ENCODE peak calls at places on chromosomes 3 and 15, in ten cellular contexts. X is fibroblast of mammary gland; Y is MCF 10A; I is foreskin keratinocyte; V is CD8-positive, alpha-beta T cell; O is Calu3; E is uterus; S is astrocyte of the spinal cord; T is GM13977; L is stomach. U is an unnamed sample.

GRCh38 chr3:38634133-38634532 is 15.4 kb downstream of the SCN5A start:
- DNase-seq in X (peak; percentile 42), Y (no peak), I (no peak), V (no peak), O (peak; percentile 26), E (no peak), S (peak; percentile 40), T (no peak), L (no peak), U (no peak)

GRCh38 chr3:185537369-185537970 is 14.9 kb downstream of the LIPH start:
- DNase-seq in X (peak; percentile 89), Y (peak; percentile 96), I (peak; percentile 98), V (no peak), O (peak; percentile 92), E (no peak), S (peak; percentile 90), T (peak; percentile 84), L (peak; percentile 69), U (peak; percentile 97)

GRCh38 chr15:96171842-96172241 is 158.7 kb upstream of the NR2F2 start:
- DNase-seq in X (no peak), Y (no peak), I (no peak), V (no peak), O (peak; percentile 55), E (no peak), S (peak; percentile 27), T (no peak), L (no peak), U (no peak)

GRCh38 chr15:61216519-61216918 is 12.6 kb downstream of the RORA start:
- DNase-seq in X (no peak), Y (peak; percentile 15), I (no peak), V (no peak), O (no peak), E (no peak), S (no peak), T (no peak), L (no peak), U (no peak)

GRCh38 chr15:34993877-34994276 is 5.8 kb upstream of the ZNF770 start:
- DNase-seq in X (no peak), Y (no peak), I (no peak), V (no peak), O (no peak), E (no peak), S (no peak), T (peak; percentile 82), L (no peak), U (peak; percentile 95)

GRCh38 chr3:45066109-45066801 is 40.2 kb downstream of the CLEC3B start:
- DNase-seq in X (no peak), Y (no peak), I (no peak), V (no peak), O (no peak), E (no peak), S (no peak), T (no peak), L (no peak), U (no peak)

GRCh38 chr3:26104856-26105255 is 315.0 kb downstream of the OXSM start:
- DNase-seq in X (no peak), Y (no peak), I (no peak), V (no peak), O (no peak), E (no peak), S (no peak), T (no peak), L (no peak), U (no peak)

GRCh38 chr15:71683401-71684274 is 126.7 kb upstream of the NR2E3 start:
- DNase-seq in X (no peak), Y (no peak), I (no peak), V (no peak), O (no peak), E (no peak), S (no peak), T (no peak), L (no peak), U (no peak)

GRCh38 chr3:82587174-82587573 is 825.7 kb upstream of the GBE1 start:
- DNase-seq in X (no peak), Y (no peak), I (no peak), V (no peak), O (no peak), E (no peak), S (no peak), T (no peak), L (no peak), U (no peak)

GRCh38 chr3:64400706-64401105 is 175.4 kb upstream of the PRICKLE2 start:
- DNase-seq in X (no peak), Y (no peak), I (no peak), V (no peak), O (no peak), E (no peak), S (no peak), T (no peak), L (no peak), U (no peak)

GRCh38 chr3:187274315-187274976 is 17.1 kb downstream of the MASP1 start:
- DNase-seq in X (no peak), Y (no peak), I (no peak), V (no peak), O (no peak), E (no peak), S (no peak), T (no peak), L (no peak), U (no peak)

GRCh38 chr15:90097475-90097874 is 4.8 kb downstream of the IDH2 start:
- DNase-seq in X (no peak), Y (no peak), I (no peak), V (peak; percentile 54), O (no peak), E (no peak), S (no peak), T (peak; percentile 61), L (no peak), U (peak; percentile 85)

GRCh38 chr3:62502315-62503300 is 129.3 kb upstream of the FEZF2 start:
- DNase-seq in X (no peak), Y (no peak), I (no peak), V (no peak), O (no peak), E (no peak), S (no peak), T (no peak), L (no peak), U (no peak)

DNA sequence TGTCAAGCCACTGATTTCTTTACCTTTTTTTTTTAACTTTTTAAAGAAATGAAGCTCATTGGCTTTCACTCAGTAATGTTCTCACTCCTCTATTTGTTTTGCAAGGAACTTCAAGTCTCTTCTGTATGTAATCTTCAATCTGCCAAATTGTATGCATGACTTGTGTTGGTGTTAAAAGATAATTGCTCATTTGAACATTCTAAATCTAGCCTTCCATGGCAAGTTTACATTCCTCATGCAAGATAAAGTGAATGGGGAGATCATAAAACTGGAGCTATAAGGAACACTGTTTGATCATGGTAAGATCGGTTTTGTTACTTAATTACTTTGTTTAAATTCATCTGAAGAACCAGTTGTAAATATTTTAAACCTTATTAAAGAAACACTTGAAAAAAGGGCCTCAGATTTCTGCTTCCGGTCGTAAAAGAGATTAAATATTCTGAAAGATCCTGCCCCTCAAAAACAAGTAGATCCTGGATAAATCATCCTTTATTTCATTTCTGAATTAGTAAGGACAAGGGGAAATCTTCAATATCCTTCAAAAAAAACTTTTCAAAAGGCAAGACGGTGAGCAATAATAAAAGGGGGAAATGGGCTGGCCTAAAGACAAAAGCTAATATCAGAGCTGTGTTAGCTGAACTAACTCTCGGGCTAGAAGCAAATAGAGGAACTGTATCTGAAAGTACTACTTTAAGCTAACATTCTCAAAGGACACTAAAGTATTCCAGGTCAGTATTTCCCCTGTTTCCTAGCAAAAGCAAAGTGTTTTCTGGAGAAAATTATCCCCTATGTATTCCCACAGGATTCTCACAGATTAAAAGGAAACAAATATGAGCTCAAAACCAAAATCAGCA is 107.0 kb upstream of the ATP11B start:
- DNase-seq in X (no peak), Y (no peak), I (no peak), V (no peak), O (no peak), E (no peak), S (no peak), T (no peak), L (no peak), U (no peak)
- TF ChIP-seq CTCF in X (no peak), Y (no peak), I (no peak), V (no peak), O (no peak), E (no peak), S (no peak), T (no peak), L (no peak), U (no peak)

GRCh38 chr3:13111874-13112520 is 38.8 kb upstream of the IQSEC1 start:
- DNase-seq in X (no peak), Y (no peak), I (no peak), V (no peak), O (peak; percentile 37), E (no peak), S (no peak), T (no peak), L (peak; percentile 86), U (no peak)
- TF ChIP-seq CTCF in X (no peak), Y (no peak), I (no peak), V (no peak), O (no peak), E (no peak), S (no peak), T (no peak), L (no peak), U (no peak)

DNA sequence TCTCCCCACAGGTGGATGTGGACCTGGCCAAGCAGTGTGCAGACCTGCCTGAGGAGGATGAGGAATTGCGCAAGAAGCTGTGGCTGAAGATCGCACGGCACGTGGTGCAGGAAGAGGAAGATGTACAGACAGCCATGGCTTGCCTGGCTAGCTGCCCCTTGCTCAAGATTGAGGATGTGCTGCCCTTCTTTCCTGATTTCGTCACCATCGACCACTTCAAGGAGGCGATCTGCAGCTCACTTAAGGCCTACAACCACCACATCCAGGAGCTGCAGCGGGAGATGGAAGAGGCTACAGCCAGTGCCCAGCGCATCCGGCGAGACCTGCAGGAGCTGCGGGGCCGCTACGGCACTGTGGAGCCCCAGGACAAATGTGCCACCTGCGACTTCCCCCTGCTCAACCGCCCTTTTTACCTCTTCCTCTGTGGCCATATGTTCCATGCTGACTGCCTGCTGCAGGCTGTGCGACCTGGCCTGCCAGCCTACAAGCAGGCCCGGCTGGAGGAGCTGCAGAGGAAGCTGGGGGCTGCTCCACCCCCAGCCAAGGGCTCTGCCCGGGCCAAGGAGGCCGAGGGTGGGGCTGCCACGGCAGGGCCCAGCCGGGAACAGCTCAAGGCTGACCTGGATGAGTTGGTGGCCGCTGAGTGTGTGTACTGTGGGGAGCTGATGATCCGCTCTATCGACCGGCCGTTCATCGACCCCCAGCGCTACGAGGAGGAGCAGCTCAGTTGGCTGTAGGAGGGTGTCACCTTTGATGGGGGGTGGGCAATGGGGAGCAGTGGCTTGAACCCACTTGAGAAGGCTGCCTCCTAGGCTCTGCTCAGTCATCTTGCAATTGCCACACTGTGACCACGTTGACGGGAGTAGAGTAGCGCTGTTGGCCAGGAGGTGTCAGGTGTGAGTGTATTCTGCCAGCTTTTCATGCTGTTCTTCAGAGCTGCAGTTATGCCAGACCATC is 8.6 kb downstream of the VPS18 start:
- DNase-seq in X (peak; percentile 42), Y (peak; percentile 74), I (no peak), V (no peak), O (no peak), E (no peak), S (no peak), T (no peak), L (no peak), U (no peak)
- TF ChIP-seq CTCF in X (no peak), Y (no peak), I (no peak), V (no peak), O (no peak), E (no peak), S (no peak), T (no peak), L (no peak), U (no peak)

DNA sequence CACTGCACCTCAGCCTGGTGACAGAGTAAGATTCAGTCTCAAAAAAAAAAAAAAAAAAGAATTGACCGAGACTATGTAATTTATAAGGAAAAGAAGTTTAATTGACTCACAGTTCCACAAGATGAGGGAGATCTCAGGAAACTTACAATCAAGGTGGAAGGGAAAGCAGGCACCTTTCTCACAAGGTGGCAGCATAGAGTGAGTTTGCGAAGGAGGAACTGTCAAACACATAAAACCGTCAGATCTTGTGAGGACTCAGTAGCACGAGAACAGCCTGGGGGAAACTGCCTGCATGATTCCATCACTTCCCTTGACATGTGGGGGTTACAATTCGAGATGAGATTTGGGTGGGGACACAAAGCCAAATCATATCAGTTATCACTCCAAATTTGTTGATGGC is 380.9 kb downstream of the EDEM1 start:
- DNase-seq in X (no peak), Y (peak; percentile 12), I (no peak), V (no peak), O (peak; percentile 10), E (no peak), S (no peak), T (no peak), L (no peak), U (no peak)
- TF ChIP-seq CTCF in X (no peak), Y (peak; percentile 15), I (peak; percentile 16), V (no peak), O (no peak), E (no peak), S (no peak), T (peak; percentile 30), L (no peak), U (peak; percentile 44)